ENCODE peak calls at places on chromosome 15, in four cellular contexts. L, A, P and T are unnamed samples.

GRCh38 chr15:94119215-94119815 is 112.0 kb upstream of the MCTP2 start:
- DNase-seq in A (no peak), L (no peak), P (no peak), T (no peak)

GRCh38 chr15:41115088-41115651 is 910 bp downstream of the INO80 start:
- DNase-seq in L (no peak), A (no peak), P (no peak), T (peak)

GRCh38 chr15:88610756-88611231 is 10.3 kb upstream of the AEN start:
- DNase-seq in L (no peak), A (no peak), P (no peak), T (no peak)

GRCh38 chr15:74783072-74783807 is 1.4 kb downstream of the CSK start:
- DNase-seq in A (no peak), P (no peak), L (no peak), T (peak)

GRCh38 chr15:60362318-60363023 is 35.3 kb downstream of the ANXA2 start:
- DNase-seq in P (no peak), L (no peak), A (peak), T (peak)

GRCh38 chr15:38826880-38827279 is 262.3 kb upstream of the RASGRP1 start:
- DNase-seq in P (no peak), L (no peak), A (no peak), T (no peak)

GRCh38 chr15:68042855-68043222 is 11.3 kb upstream of the PIAS1 start:
- DNase-seq in A (no peak), P (no peak), L (no peak), T (no peak)

GRCh38 chr15:72532991-72533601 is 59.0 kb downstream of the ARIH1 start:
- DNase-seq in L (no peak), P (no peak), A (no peak), T (no peak)

GRCh38 chr15:81165565-81165964 is 31.1 kb upstream of the IL16 start:
- DNase-seq in P (no peak), L (no peak), A (no peak), T (no peak)

GRCh38 chr15:87623832-87624231 is 632.7 kb downstream of the NTRK3 start:
- DNase-seq in L (no peak), A (no peak), P (no peak), T (no peak)

GRCh38 chr15:74399511-74400312 is 32.3 kb upstream of the CYP11A1 start:
- DNase-seq in A (no peak), P (no peak), L (peak), T (peak)

GRCh38 chr15:85006201-85006600 is 24.5 kb downstream of the PDE8A start:
- DNase-seq in L (no peak), P (no peak), A (no peak), T (no peak)

GRCh38 chr15:70892002-70892911 is at the start of the genes LRRC49 and THAP10:
- DNase-seq in P (peak), A (peak), L (no peak), T (peak)

GRCh38 chr15:34755419-34755773 is 598 bp upstream of the GJD2 start:
- DNase-seq in P (no peak), L (no peak), A (no peak), T (no peak)

GRCh38 chr15:31280037-31280830 is 46.4 kb upstream of the KLF13 start:
- DNase-seq in L (no peak), A (no peak), P (no peak), T (no peak)

GRCh38 chr15:48472756-48473155 is 141.5 kb downstream of the DUT start:
- DNase-seq in L (no peak), P (no peak), A (no peak), T (peak)

GRCh38 chr15:38843736-38844590 is 279.3 kb upstream of the RASGRP1 start:
- DNase-seq in L (no peak), A (peak), P (no peak), T (peak)

GRCh38 chr15:27238209-27238608 is 267.2 kb downstream of the GABRG3 start:
- DNase-seq in P (no peak), L (no peak), A (no peak), T (no peak)

GRCh38 chr15:79192462-79193036 is 90.0 kb upstream of the ANKRD34C start:
- DNase-seq in L (no peak), P (no peak), A (peak), T (peak)

GRCh38 chr15:101193063-101193712 is 58.7 kb downstream of the CHSY1 start:
- DNase-seq in A (no peak), L (no peak), P (no peak), T (no peak)

GRCh38 chr15:63015618-63016017 is 26.9 kb upstream of the TPM1 start:
- DNase-seq in L (no peak), A (no peak), P (no peak), T (peak)

GRCh38 chr15:64197425-64197824 is 34.6 kb upstream of the PPIB start:
- DNase-seq in A (no peak), P (no peak), L (no peak), T (peak)

GRCh38 chr15:75646944-75647364 is 758 bp upstream of the SNX33 start:
- DNase-seq in P (no peak), A (no peak), L (no peak), T (no peak)

GRCh38 chr15:100759116-100759515 is 120.5 kb upstream of the ALDH1A3 start:
- DNase-seq in L (no peak), A (peak), P (no peak), T (no peak)

GRCh38 chr15:33476076-33476475 is 165.3 kb downstream of the RYR3 start:
- DNase-seq in L (no peak), P (no peak), A (no peak), T (no peak)